ENCODE peak calls at places on chromosomes 4 and X, in four cellular contexts. E is stimulated activated CD4-positive, alpha-beta T cell treated with anti-CD3 and anti-CD28 coated beads, Interleukin-4, amount 100 ng/mL, for 4 hours; I is globus pallidus; S is left kidney. R is an unnamed sample.

GRCh38 chr4:26746742-26747351 is 113.8 kb upstream of the STIM2 start:
- DNase-seq in I (no peak), S (no peak), E (no peak), R (no peak)

GRCh38 chrX:10989386-10989785 is 121.7 kb upstream of the HCCS start:
- DNase-seq in E (no peak), S (peak), I (no peak), R (no peak)

GRCh38 chrX:1537031-1537715 is at the start of gene P2RY8:
- DNase-seq in I (no peak), S (peak), E (peak), R (peak)

GRCh38 chrX:8960809-8961413 is 73.0 kb downstream of the FAM9B start:
- DNase-seq in E (no peak), S (peak), I (no peak), R (no peak)

GRCh38 chrX:150184487-150184886 is 178.6 kb upstream of the MAMLD1 start:
- DNase-seq in I (no peak), S (no peak), E (no peak), R (no peak)

GRCh38 chr4:98932539-98932938 is 3.6 kb upstream of the EIF4E start:
- DNase-seq in S (no peak), I (peak), E (no peak), R (no peak)

GRCh38 chrX:63050225-63050624 is 300.9 kb downstream of the SPIN4 start:
- DNase-seq in I (no peak), E (no peak), S (no peak), R (no peak)

GRCh38 chrX:69149466-69150293 is 15.6 kb downstream of the PJA1 start:
- DNase-seq in E (no peak), I (no peak), S (no peak), R (no peak)

GRCh38 chr4:54586343-54586953 is 71.3 kb upstream of the KIT start:
- DNase-seq in I (no peak), E (no peak), S (no peak), R (no peak)

GRCh38 chr4:114287079-114287696 is 307.7 kb upstream of the ARSJ start:
- DNase-seq in E (no peak), I (no peak), S (peak), R (no peak)

GRCh38 chr4:2256156-2256731 is 5.7 kb downstream of the MXD4 start:
- DNase-seq in E (no peak), S (no peak), I (no peak), R (no peak)

GRCh38 chr4:138263438-138263837 is 21.3 kb upstream of the SLC7A11 start:
- DNase-seq in E (no peak), I (no peak), S (no peak), R (no peak)

GRCh38 chr4:4781936-4782754 is 77.3 kb upstream of the MSX1 start:
- DNase-seq in S (no peak), E (no peak), I (no peak), R (no peak)

GRCh38 chrX:19638968-19639539 is 123.7 kb upstream of the MAP3K15 start:
- DNase-seq in S (no peak), E (no peak), I (no peak), R (no peak)

GRCh38 chrX:110280954-110281353 is 36.9 kb downstream of the AMMECR1 start:
- DNase-seq in I (no peak), E (no peak), S (peak), R (no peak)

GRCh38 chr4:3523146-3523627 is 9.0 kb downstream of the LRPAP1 start:
- DNase-seq in S (no peak), I (no peak), E (no peak), R (no peak)

GRCh38 chr4:149031399-149031798 is 589.2 kb upstream of the NR3C2 start:
- DNase-seq in E (no peak), I (no peak), S (peak), R (no peak)

GRCh38 chrX:2401201-2401589 is 99.6 kb downstream of the DHRSX start:
- DNase-seq in S (no peak), I (no peak), E (no peak), R (no peak)